ENCODE peak calls at places on chromosome 9, in six cellular contexts. One of them, this sample, is unnamed.

GRCh38 chr9:125997510-125997823 is 250.3 kb downstream of the PBX3 start:
- DNase-seq in amygdala: no peak
- DNase-seq in right atrium auricular region: no peak
- DNase-seq in tibial artery: no peak
- DNase-seq in mucosa of gallbladder: no peak
- DNase-seq in T-cell: no peak
- DNase-seq in this sample: no peak

GRCh38 chr9:98159790-98160189 is 32.6 kb downstream of the CORO2A start:
- DNase-seq in T-cell: no peak
- DNase-seq in tibial artery: no peak
- DNase-seq in amygdala: no peak
- DNase-seq in right atrium auricular region: no peak
- DNase-seq in mucosa of gallbladder: no peak
- DNase-seq in this sample: no peak

GRCh38 chr9:70340572-70340971 is 73.9 kb downstream of the KLF9 start:
- DNase-seq in T-cell: no peak
- DNase-seq in amygdala: no peak
- DNase-seq in mucosa of gallbladder: no peak
- DNase-seq in tibial artery: no peak
- DNase-seq in right atrium auricular region: no peak
- DNase-seq in this sample: no peak

GRCh38 chr9:138011951-138012500 is 134.4 kb downstream of the CACNA1B start:
- DNase-seq in tibial artery: no peak
- DNase-seq in mucosa of gallbladder: no peak
- DNase-seq in right atrium auricular region: no peak
- DNase-seq in T-cell: no peak
- DNase-seq in amygdala: no peak
- DNase-seq in this sample: no peak

GRCh38 chr9:124217839-124218437 is 39.8 kb upstream of the NEK6 start:
- DNase-seq in T-cell: no peak
- DNase-seq in amygdala: no peak
- DNase-seq in tibial artery: no peak
- DNase-seq in mucosa of gallbladder: no peak
- DNase-seq in right atrium auricular region: no peak
- DNase-seq in this sample: no peak

GRCh38 chr9:31103836-31104235 is 1280.6 kb upstream of the ACO1 start:
- DNase-seq in amygdala: no peak
- DNase-seq in mucosa of gallbladder: no peak
- DNase-seq in tibial artery: no peak
- DNase-seq in T-cell: no peak
- DNase-seq in right atrium auricular region: no peak
- DNase-seq in this sample: no peak

GRCh38 chr9:126933334-126933980 is 18.9 kb downstream of the RALGPS1 start:
- DNase-seq in tibial artery: no peak
- DNase-seq in mucosa of gallbladder: no peak
- DNase-seq in T-cell: no peak
- DNase-seq in right atrium auricular region: no peak
- DNase-seq in amygdala: no peak
- DNase-seq in this sample: no peak

GRCh38 chr9:114382951-114383865 is 4.6 kb downstream of the AKNA start:
- DNase-seq in amygdala: peak
- DNase-seq in T-cell: peak
- DNase-seq in tibial artery: peak
- DNase-seq in mucosa of gallbladder: no peak
- DNase-seq in right atrium auricular region: no peak
- DNase-seq in this sample: no peak

GRCh38 chr9:88387035-88387732 is 1.1 kb upstream of the SPIN1 start:
- DNase-seq in mucosa of gallbladder: peak
- DNase-seq in amygdala: no peak
- DNase-seq in T-cell: no peak
- DNase-seq in tibial artery: peak
- DNase-seq in right atrium auricular region: no peak
- DNase-seq in this sample: no peak

GRCh38 chr9:129936222-129936621 is 101.0 kb downstream of the USP20 start:
- DNase-seq in right atrium auricular region: peak
- DNase-seq in amygdala: no peak
- DNase-seq in T-cell: no peak
- DNase-seq in tibial artery: no peak
- DNase-seq in mucosa of gallbladder: no peak
- DNase-seq in this sample: no peak

GRCh38 chr9:68614121-68614520 is 73.4 kb upstream of the TMEM252 start:
- DNase-seq in mucosa of gallbladder: no peak
- DNase-seq in tibial artery: no peak
- DNase-seq in T-cell: no peak
- DNase-seq in amygdala: no peak
- DNase-seq in right atrium auricular region: no peak
- DNase-seq in this sample: no peak

GRCh38 chr9:134566196-134566822 is 75.3 kb upstream of the COL5A1 start:
- DNase-seq in mucosa of gallbladder: no peak
- DNase-seq in amygdala: no peak
- DNase-seq in T-cell: no peak
- DNase-seq in right atrium auricular region: peak
- DNase-seq in tibial artery: no peak
- DNase-seq in this sample: no peak

GRCh38 chr9:87610200-87611155 is 112.8 kb downstream of the DAPK1 start:
- DNase-seq in T-cell: no peak
- DNase-seq in mucosa of gallbladder: no peak
- DNase-seq in tibial artery: no peak
- DNase-seq in right atrium auricular region: no peak
- DNase-seq in amygdala: no peak
- DNase-seq in this sample: no peak

This sample was measured in NCI-H1930.